ENCODE peak calls at places on chromosomes 6 and 20, in ten cellular contexts. H is ACHN, Y is COR-L47, I is nucleus accumbens, N is head of caudate nucleus, J is Ammon's horn, V is Peyer's patch, L is AG10803, F is T-helper 1 cell, B is GM20000. Z is an unnamed sample.

GRCh38 chr6:49969588-49969987 is at the start of gene DEFB113:
- DNase-seq in H (no peak), Y (no peak), I (no peak), N (no peak), J (peak; percentile 20), V (no peak), L (no peak), F (no peak), B (no peak), Z (no peak)

GRCh38 chr6:3884007-3884745 is 35.0 kb downstream of the FAM50B start:
- DNase-seq in H (peak; percentile 50), Y (peak; percentile 23), I (no peak), N (no peak), J (no peak), V (no peak), L (peak; percentile 76), F (no peak), B (no peak), Z (no peak)

GRCh38 chr6:145544031-145544430 is 191.3 kb downstream of the EPM2A start:
- DNase-seq in H (peak; percentile 15), Y (no peak), I (no peak), N (peak; percentile 49), J (peak; percentile 50), V (no peak), L (peak; percentile 39), F (no peak), B (no peak), Z (no peak)

GRCh38 chr20:44073011-44073674 is 113.8 kb downstream of the JPH2 start:
- DNase-seq in H (no peak), Y (no peak), I (no peak), N (no peak), J (no peak), V (peak; percentile 37), L (no peak), F (no peak), B (no peak), Z (no peak)

GRCh38 chr20:60008130-60008808 is 50.0 kb downstream of the CDH26 start:
- DNase-seq in H (no peak), Y (no peak), I (no peak), N (no peak), J (peak; percentile 51), V (no peak), L (no peak), F (no peak), B (no peak), Z (no peak)

GRCh38 chr20:45639687-45640086 is 8.6 kb upstream of the WFDC9 start:
- DNase-seq in H (no peak), Y (no peak), I (no peak), N (no peak), J (no peak), V (no peak), L (no peak), F (no peak), B (no peak), Z (no peak)

GRCh38 chr6:48782230-48782629 is 671.2 kb upstream of the PTCHD4 start:
- DNase-seq in H (no peak), Y (no peak), I (no peak), N (no peak), J (no peak), V (no peak), L (no peak), F (no peak), B (no peak), Z (no peak)

GRCh38 chr6:21804941-21805610 is 211.5 kb downstream of the SOX4 start:
- DNase-seq in H (no peak), Y (no peak), I (no peak), N (no peak), J (no peak), V (no peak), L (no peak), F (no peak), B (no peak), Z (no peak)

GRCh38 chr20:49706548-49707517 is 6.8 kb downstream of the B4GALT5 start:
- DNase-seq in H (no peak), Y (no peak), I (no peak), N (no peak), J (no peak), V (no peak), L (no peak), F (no peak), B (no peak), Z (no peak)

GRCh38 chr6:52570291-52570700 is 6.6 kb downstream of the TRAM2 start:
- DNase-seq in H (no peak), Y (no peak), I (no peak), N (no peak), J (no peak), V (no peak), L (peak; percentile 93), F (no peak), B (no peak), Z (no peak)

GRCh38 chr20:50220093-50220893 is 29.7 kb downstream of the CEBPB start:
- DNase-seq in H (no peak), Y (no peak), I (no peak), N (no peak), J (no peak), V (no peak), L (no peak), F (no peak), B (no peak), Z (no peak)

GRCh38 chr6:135182993-135183531 is 2.0 kb downstream of the MYB start:
- DNase-seq in H (no peak), Y (peak; percentile 17), I (peak; percentile 61), N (peak; percentile 52), J (no peak), V (peak; percentile 88), L (no peak), F (peak; percentile 55), B (peak; percentile 87), Z (no peak)

GRCh38 chr20:40770564-40771307 is 81.7 kb upstream of the MAFB start:
- DNase-seq in H (no peak), Y (no peak), I (no peak), N (peak; percentile 22), J (peak; percentile 65), V (peak; percentile 46), L (no peak), F (no peak), B (no peak), Z (no peak)

GRCh38 chr6:28985396-28986164 is 19.5 kb downstream of the ZNF311 start:
- DNase-seq in H (peak; percentile 96), Y (peak; percentile 91), I (peak; percentile 83), N (peak; percentile 80), J (peak; percentile 93), V (peak; percentile 86), L (peak; percentile 98), F (no peak), B (no peak), Z (peak; percentile 78)

GRCh38 chr6:53347250-53347920 is 1.4 kb downstream of the ELOVL5 start:
- DNase-seq in H (no peak), Y (no peak), I (peak; percentile 46), N (peak; percentile 17), J (peak; percentile 48), V (peak; percentile 67), L (peak; percentile 25), F (peak; percentile 9), B (peak; percentile 34), Z (no peak)

GRCh38 chr20:1652960-1653359 is 4.6 kb downstream of the SIRPG start:
- DNase-seq in H (no peak), Y (no peak), I (no peak), N (no peak), J (no peak), V (no peak), L (no peak), F (no peak), B (no peak), Z (no peak)

GRCh38 chr20:59632426-59633113 is 28.2 kb downstream of the PHACTR3 start:
- DNase-seq in H (no peak), Y (no peak), I (no peak), N (no peak), J (no peak), V (peak; percentile 13), L (no peak), F (no peak), B (no peak), Z (peak; percentile 43)

GRCh38 chr6:146770275-146770964 is 171.6 kb downstream of the ADGB start:
- DNase-seq in H (no peak), Y (no peak), I (no peak), N (no peak), J (no peak), V (no peak), L (no peak), F (no peak), B (no peak), Z (no peak)

GRCh38 chr6:133971861-133972260 is 18.8 kb downstream of the TBPL1 start:
- DNase-seq in H (no peak), Y (no peak), I (no peak), N (no peak), J (no peak), V (no peak), L (no peak), F (no peak), B (no peak), Z (no peak)

GRCh38 chr6:4134841-4135664 is at the start of gene ECI2:
- DNase-seq in H (peak; percentile 61), Y (peak; percentile 49), I (peak; percentile 77), N (peak; percentile 48), J (no peak), V (no peak), L (peak; percentile 62), F (peak; percentile 43), B (peak; percentile 58), Z (peak; percentile 87)

GRCh38 chr20:51311636-51312479 is 230.7 kb downstream of the NFATC2 start:
- DNase-seq in H (no peak), Y (no peak), I (no peak), N (no peak), J (no peak), V (no peak), L (no peak), F (no peak), B (no peak), Z (no peak)

Z was measured in cardiac septum.